ENCODE peak calls at places on chromosomes 13 and 19, in seven cellular contexts. J, I, H, X, C, T and N are unnamed samples.

GRCh38 chr13:23928985-23929384 is 31.7 kb upstream of the C1QTNF9B start:
- DNase-seq in J (peak; percentile 79), I (no peak), H (no peak), X (no peak), C (no peak), T (no peak), N (no peak)

GRCh38 chr13:99501952-99502310 is 659 bp downstream of the TM9SF2 start:
- DNase-seq in J (peak; percentile 5), I (no peak), H (no peak), X (peak; percentile 43), C (no peak), T (peak; percentile 87), N (no peak)

GRCh38 chr13:32734511-32734910 is 148.3 kb downstream of the PDS5B start:
- DNase-seq in J (peak; percentile 90), I (no peak), H (no peak), X (no peak), C (no peak), T (no peak), N (no peak)

GRCh38 chr19:41957838-41958366 is 1.2 kb downstream of the RABAC1 start:
- DNase-seq in J (peak; percentile 73), I (no peak), H (no peak), X (peak; percentile 86), C (no peak), T (no peak), N (no peak)

GRCh38 chr13:41547253-41548000 is 90.1 kb downstream of the RGCC start:
- DNase-seq in J (no peak), I (no peak), H (peak; percentile 78), X (no peak), C (no peak), T (peak; percentile 89), N (no peak)

GRCh38 chr13:79767126-79767525 is 286.2 kb downstream of the NDFIP2 start:
- DNase-seq in J (no peak), I (no peak), H (no peak), X (no peak), C (no peak), T (no peak), N (no peak)

GRCh38 chr13:113183450-113184129 is 24.9 kb downstream of the PCID2 start:
- DNase-seq in J (peak; percentile 43), I (no peak), H (no peak), X (no peak), C (no peak), T (no peak), N (no peak)

GRCh38 chr19:1026189-1027019 is at the start of gene CNN2:
- DNase-seq in J (peak; percentile 69), I (peak; percentile 68), H (peak; percentile 92), X (peak; percentile 87), C (peak; percentile 87), T (peak; percentile 96), N (peak; percentile 92)

GRCh38 chr19:53532362-53532761 is 5.6 kb upstream of the ZNF331 start:
- DNase-seq in J (no peak), I (no peak), H (no peak), X (no peak), C (no peak), T (no peak), N (no peak)

GRCh38 chr13:73428137-73428536 is 369.3 kb downstream of the KLF5 start:
- DNase-seq in J (peak; percentile 12), I (no peak), H (no peak), X (no peak), C (no peak), T (no peak), N (no peak)

GRCh38 chr13:40790232-40790631 is 821 bp downstream of the SLC25A15 start:
- DNase-seq in J (no peak), I (no peak), H (no peak), X (no peak), C (no peak), T (no peak), N (no peak)

GRCh38 chr19:11288349-11288748 is 7.6 kb upstream of the TSPAN16 start:
- DNase-seq in J (peak; percentile 40), I (no peak), H (no peak), X (no peak), C (no peak), T (no peak), N (no peak)

GRCh38 chr19:11291415-11291814 is 4.5 kb upstream of the TSPAN16 start:
- DNase-seq in J (no peak), I (no peak), H (no peak), X (no peak), C (no peak), T (no peak), N (no peak)

GRCh38 chr19:11284535-11284934 is 11.4 kb upstream of the TSPAN16 start:
- DNase-seq in J (no peak), I (no peak), H (no peak), X (no peak), C (no peak), T (no peak), N (no peak)

GRCh38 chr19:11281336-11282049 is 14.5 kb upstream of the TSPAN16 start:
- DNase-seq in J (no peak), I (no peak), H (no peak), X (no peak), C (no peak), T (no peak), N (no peak)

DNA sequence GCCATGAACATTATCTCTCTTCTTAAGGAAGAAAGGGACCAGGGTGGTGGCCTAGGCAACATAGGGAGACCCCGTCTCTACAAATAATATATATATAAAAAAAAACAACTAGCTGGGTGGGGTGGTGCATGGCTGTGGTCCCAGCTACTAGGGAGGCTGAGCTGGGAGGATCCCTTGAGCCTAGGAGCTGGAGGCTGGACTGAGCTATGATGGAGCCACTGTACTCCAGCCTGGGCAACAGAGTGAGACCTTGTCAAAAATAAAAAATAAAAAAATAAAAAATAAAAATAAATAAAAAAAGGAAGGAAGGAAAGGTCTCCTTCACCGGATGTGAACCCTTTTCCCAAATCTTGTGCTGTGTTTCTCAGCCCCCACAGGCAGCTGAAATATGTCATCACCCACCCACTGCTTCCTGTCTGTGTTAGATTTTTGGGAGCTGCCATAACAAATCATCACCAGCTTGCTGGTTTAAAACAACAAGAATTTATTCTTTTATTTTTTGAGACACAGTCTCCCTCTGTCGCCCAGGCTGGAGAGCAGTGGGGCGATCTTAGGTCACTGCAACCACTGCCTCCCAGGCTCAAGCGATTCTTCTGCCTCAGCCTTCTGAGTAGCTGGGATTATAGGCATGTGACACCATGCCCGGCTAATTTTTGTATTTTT is 9.5 kb upstream of the TSPAN16 start:
- DNase-seq in J (peak; percentile 39), I (no peak), H (no peak), X (no peak), C (no peak), T (no peak), N (no peak)
- TF ChIP-seq CTCF in J (peak; percentile 38), I (no peak), H (no peak), X (no peak), C (no peak), T (no peak), N (peak; percentile 53)

DNA sequence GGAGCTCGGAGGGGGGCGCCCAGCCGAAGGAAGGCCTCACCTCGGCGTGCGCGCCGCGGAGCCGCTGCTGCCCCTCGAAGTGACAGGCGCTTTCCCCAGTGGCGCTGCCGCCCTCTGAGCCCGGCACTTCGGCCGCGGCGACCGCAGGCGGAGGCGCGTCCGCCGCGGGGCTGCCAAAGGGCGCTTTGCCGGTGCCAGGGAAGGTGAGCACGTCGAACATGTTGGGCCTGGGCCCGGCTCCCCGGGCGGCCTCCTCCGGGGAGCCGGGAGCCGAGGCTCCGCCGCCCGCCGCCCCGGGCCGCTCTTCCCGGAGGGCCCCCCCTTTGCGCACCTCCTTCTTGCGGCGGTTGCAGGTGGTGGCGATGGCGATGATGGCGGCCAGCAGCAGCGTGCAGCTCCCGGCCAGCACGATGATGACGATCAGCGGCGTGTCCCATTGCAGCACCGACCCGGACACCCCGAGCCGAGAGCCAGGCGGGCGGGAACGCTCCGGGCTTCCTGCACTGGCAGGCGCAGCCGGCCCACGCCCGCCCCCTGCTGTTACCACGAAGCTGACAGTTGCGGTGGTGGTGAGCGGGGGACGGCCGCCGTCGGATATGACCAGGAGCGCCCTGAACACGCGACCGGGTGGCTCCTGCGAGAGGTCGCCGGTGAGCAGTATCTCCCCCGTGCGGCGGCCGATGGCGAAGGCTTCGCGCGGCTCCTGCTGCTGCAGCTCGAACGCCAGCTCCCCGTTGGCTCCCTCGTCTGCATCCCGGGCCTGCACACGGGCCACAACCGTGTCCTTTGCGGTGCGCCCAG is 2.5 kb downstream of the PCDH8 start:
- DNase-seq in J (no peak), I (no peak), H (no peak), X (peak; percentile 55), C (peak; percentile 35), T (no peak), N (no peak)
- TF ChIP-seq CTCF in J (peak; percentile 33), I (no peak), H (no peak), X (no peak), C (peak; percentile 13), T (no peak), N (no peak)

GRCh38 chr19:45079063-45079910 is at the start of gene GEMIN7:
- DNase-seq in J (peak; percentile 59), I (peak; percentile 84), H (no peak), X (peak; percentile 79), C (peak; percentile 90), T (peak; percentile 95), N (peak; percentile 93)
- TF ChIP-seq CTCF in J (no peak), I (no peak), H (no peak), X (no peak), C (no peak), T (no peak), N (peak; percentile 11)

GRCh38 chr13:45817833-45818232 is 33.7 kb downstream of the SIAH3 start:
- DNase-seq in J (peak; percentile 4), I (no peak), H (peak; percentile 8), X (no peak), C (no peak), T (no peak), N (peak; percentile 42)
- TF ChIP-seq CTCF in J (peak; percentile 48), I (no peak), H (no peak), X (no peak), C (peak; percentile 22), T (no peak), N (no peak)

GRCh38 chr19:8324186-8325050 is 3.1 kb downstream of the RPS28 start:
- DNase-seq in J (no peak), I (no peak), H (no peak), X (no peak), C (no peak), T (no peak), N (no peak)
- TF ChIP-seq CTCF in J (no peak), I (no peak), H (no peak), X (no peak), C (no peak), T (no peak), N (no peak)